ENCODE peak calls at places on chromosomes 2 and 18, in seven cellular contexts. K is foreskin keratinocyte, M is heart right ventricle, J is AG04450, U is Peyer's patch, G is MM.1S, O is H9. L is an unnamed sample.

GRCh38 chr2:7930800-7931635 is 750.8 kb upstream of the ID2 start:
- DNase-seq in G (no peak), O (no peak), K (no peak), M (peak; percentile 18), U (no peak), J (peak; percentile 24), L (no peak)

GRCh38 chr2:11352781-11353537 is 8.5 kb upstream of the ROCK2 start:
- DNase-seq in U (no peak), K (peak; percentile 46), G (no peak), J (no peak), O (no peak), M (no peak), L (no peak)

GRCh38 chr18:9380101-9380500 is 45.5 kb downstream of the TWSG1 start:
- DNase-seq in O (no peak), K (no peak), U (no peak), J (peak; percentile 6), M (no peak), G (no peak), L (no peak)

GRCh38 chr2:100889286-100889685 is 69.3 kb downstream of the NPAS2 start:
- DNase-seq in U (no peak), O (no peak), M (no peak), G (no peak), J (no peak), K (no peak), L (no peak)

GRCh38 chr18:78722959-78723706 is 256.5 kb upstream of the SALL3 start:
- DNase-seq in G (no peak), O (peak; percentile 23), K (no peak), M (no peak), J (no peak), U (no peak), L (no peak)

GRCh38 chr2:135164431-135164830 is 112.3 kb downstream of the RAB3GAP1 start:
- DNase-seq in G (no peak), M (no peak), U (no peak), J (peak; percentile 29), K (peak; percentile 93), O (no peak), L (no peak)

GRCh38 chr2:73297151-73297559 is 3.8 kb upstream of the EGR4 start:
- DNase-seq in M (no peak), K (no peak), O (no peak), U (no peak), J (no peak), G (no peak), L (no peak)

GRCh38 chr2:165790461-165790860 is 3.6 kb downstream of the GALNT3 start:
- DNase-seq in G (no peak), U (no peak), O (no peak), K (no peak), M (no peak), J (no peak), L (no peak)

GRCh38 chr2:190205643-190206042 is 114.0 kb downstream of the HIBCH start:
- DNase-seq in G (no peak), M (no peak), U (no peak), J (peak; percentile 1), O (no peak), K (no peak), L (no peak)

GRCh38 chr2:2846379-2847130 is 515.5 kb upstream of the MYT1L start:
- DNase-seq in U (no peak), G (no peak), O (no peak), M (peak; percentile 50), J (no peak), K (peak; percentile 43), L (no peak)

GRCh38 chr2:124610141-124610540 is 585.1 kb downstream of the CNTNAP5 start:
- DNase-seq in O (no peak), K (no peak), G (no peak), U (no peak), M (no peak), J (no peak), L (no peak)

GRCh38 chr2:53018830-53019425 is 748.7 kb upstream of the CHAC2 start:
- DNase-seq in G (no peak), K (no peak), U (no peak), M (no peak), O (no peak), J (no peak), L (no peak)

GRCh38 chr18:69956037-69956436 is 8.4 kb upstream of the CD226 start:
- DNase-seq in K (no peak), J (no peak), M (no peak), O (no peak), U (no peak), G (no peak), L (no peak)

GRCh38 chr18:61589053-61589723 is 256.0 kb downstream of the CDH20 start:
- DNase-seq in J (no peak), M (no peak), U (no peak), K (no peak), G (no peak), O (no peak), L (no peak)

GRCh38 chr2:237296756-237297155 is 117.2 kb downstream of the COL6A3 start:
- DNase-seq in O (no peak), J (no peak), M (no peak), U (no peak), G (no peak), K (no peak), L (no peak)

GRCh38 chr2:165382362-165382761 is 87.1 kb upstream of the CSRNP3 start:
- DNase-seq in M (no peak), J (no peak), G (no peak), K (no peak), U (no peak), O (no peak), L (no peak)

GRCh38 chr2:70767699-70768584 is at the start of gene ADD2:
- DNase-seq in M (peak; percentile 20), G (peak; percentile 66), U (peak; percentile 56), O (peak; percentile 73), J (no peak), K (peak; percentile 15), L (peak; percentile 32)
- TF ChIP-seq CTCF in M (peak; percentile 37), G (peak; percentile 33), U (no peak), O (peak; percentile 61), J (no peak), K (peak; percentile 56), L (peak; percentile 18)

DNA sequence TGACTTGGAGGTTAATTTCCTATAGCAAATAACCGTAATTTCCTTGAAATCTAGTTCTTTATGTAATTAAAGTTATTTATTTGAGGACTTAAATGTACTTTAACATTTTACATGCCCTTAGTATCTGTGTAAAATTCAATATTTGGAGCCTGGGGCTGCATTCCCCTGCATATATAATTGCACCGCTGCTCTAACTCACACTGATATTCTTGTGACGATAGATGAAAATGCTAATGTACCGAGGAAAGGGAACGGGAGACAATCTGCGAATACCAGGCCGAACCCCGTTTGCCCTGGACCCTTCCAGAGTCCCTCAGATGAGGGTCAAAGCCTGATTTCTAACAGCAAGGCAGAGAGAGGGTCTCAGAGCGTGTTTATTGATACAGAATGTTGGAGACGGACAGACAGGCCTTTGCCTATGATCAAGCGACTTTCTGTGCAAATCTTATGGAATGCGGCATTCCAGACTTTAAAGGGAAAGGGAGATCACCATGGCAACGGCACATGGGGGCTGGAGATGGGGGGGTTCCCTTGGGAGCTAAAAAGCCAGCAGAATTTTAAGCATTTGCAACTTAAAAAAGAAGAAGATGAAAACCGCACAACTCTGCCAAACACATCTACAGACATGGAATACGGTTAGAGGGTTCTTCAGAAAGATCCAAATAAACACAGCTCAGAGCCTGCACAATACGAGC is 57.6 kb upstream of the TWIST2 start:
- DNase-seq in U (no peak), K (no peak), M (no peak), G (no peak), O (no peak), J (no peak), L (no peak)
- H3K27me3 ChIP-seq in U (no peaks in the 10 kb centered on the region), K (no peaks in the 10 kb centered on the region), M (no peaks in the 10 kb centered on the region), G (peaks cover 18% of the 10 kb centered on the region), O (no peaks in the 10 kb centered on the region), J (peaks cover 35% of the 10 kb centered on the region), L (no peaks in the 10 kb centered on the region)

GRCh38 chr18:74331404-74331803 is 15.8 kb downstream of the C18orf63 start:
- DNase-seq in G (peak; percentile 19), M (no peak), J (peak; percentile 13), K (peak; percentile 30), U (no peak), O (no peak), L (no peak)
- TF ChIP-seq CTCF in G (peak; percentile 32), M (peak; percentile 41), J (peak; percentile 63), K (peak; percentile 58), U (no peak), O (peak; percentile 52), L (peak; percentile 49)

GRCh38 chr18:57430983-57431382 is 4.2 kb upstream of the ONECUT2 start:
- DNase-seq in O (no peak), J (no peak), G (no peak), U (no peak), K (no peak), M (no peak), L (no peak)
- H3K27me3 ChIP-seq in O (peaks cover 62% of the 10 kb centered on the region), J (peaks cover 83% of the 10 kb centered on the region), G (no peaks in the 10 kb centered on the region), U (no peaks in the 10 kb centered on the region), K (peaks cover 94% of the 10 kb centered on the region), M (peaks cover 96% of the 10 kb centered on the region), L (no peaks in the 10 kb centered on the region)

DNA sequence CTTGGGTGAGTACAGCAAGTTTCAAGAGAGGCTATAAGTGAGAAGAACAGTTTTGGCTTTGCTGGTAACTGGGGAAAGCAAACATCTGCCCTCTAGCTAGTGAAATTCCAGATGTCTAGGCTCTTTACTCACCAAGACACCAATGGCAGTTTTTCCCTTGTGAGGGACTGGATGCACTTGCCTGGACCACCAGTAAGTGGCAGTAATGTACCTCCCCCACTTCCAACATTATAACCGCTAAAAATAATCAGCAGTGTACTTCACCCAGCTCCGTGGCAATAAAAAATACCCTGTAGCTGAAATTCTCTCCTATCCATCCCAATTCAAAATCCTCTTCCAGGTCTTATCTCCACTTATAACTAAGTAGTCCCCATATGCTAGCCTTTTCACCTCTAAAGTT is 383.9 kb downstream of the ARHGAP15 start:
- DNase-seq in G (no peak), U (no peak), M (peak; percentile 16), K (peak; percentile 56), O (peak; percentile 62), J (peak; percentile 32), L (no peak)
- TF ChIP-seq CTCF in G (peak; percentile 45), U (no peak), M (peak; percentile 72), K (peak; percentile 72), O (peak; percentile 85), J (peak; percentile 93), L (peak; percentile 75)

DNA sequence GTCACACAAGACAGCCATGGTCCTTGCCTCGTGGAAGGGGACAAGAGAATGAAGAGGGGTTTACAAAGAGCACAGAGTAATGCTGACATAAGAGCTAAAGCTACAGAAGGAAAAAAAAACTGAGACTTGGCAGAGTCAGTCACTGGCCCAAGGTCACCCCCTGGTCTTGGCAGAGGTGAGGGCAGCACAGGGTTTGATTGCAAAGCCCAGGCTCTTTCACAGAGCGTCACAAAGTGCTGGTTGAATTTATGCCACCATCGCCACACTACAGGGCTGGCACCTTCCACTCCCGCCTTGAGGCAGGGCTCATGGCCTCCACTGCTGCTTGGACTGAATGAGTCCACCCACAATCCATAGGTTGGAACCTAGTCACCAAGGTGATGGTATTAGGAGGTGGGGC is 190.2 kb downstream of the INHBB start:
- DNase-seq in J (no peak), G (no peak), K (no peak), U (no peak), M (no peak), O (no peak), L (no peak)
- H3K27me3 ChIP-seq in J (peaks cover 50% of the 10 kb centered on the region), G (peaks cover 15% of the 10 kb centered on the region), K (peaks cover 6% of the 10 kb centered on the region), U (no peaks in the 10 kb centered on the region), M (no peaks in the 10 kb centered on the region), O (no peaks in the 10 kb centered on the region), L (no peaks in the 10 kb centered on the region)

L was measured in GM06990.